ENCODE peak calls at places on chromosomes 6 and 20, in nine cellular contexts. Z is stimulated activated naive B cell treated with anti-CD40 and anti-IgM and Interleukin-4, amounts not matched to agents 10 μg/mL and 1 μg/mL and 100 μg/mL, for 72 hours; P is SW480; F is activated T-cell treated with anti-CD3 and anti-CD28 coated beads, Interleukin-2, amount 50 U/mL, for 1 hour; E is RPMI7951; X is ELR; J is T-helper 2 cell; V is NCI-H2107; B is memory B cell. M is an unnamed sample.

GRCh38 chr20:59002874-59003399 is 4.1 kb downstream of the CTSZ start:
- DNase-seq in Z (no peak), P (no peak), F (no peak), E (no peak), X (no peak), J (no peak), V (no peak), B (no peak), M (no peak)

GRCh38 chr20:24102290-24102689 is 113.7 kb upstream of the GGTLC1 start:
- DNase-seq in Z (no peak), P (peak), F (no peak), E (peak), X (peak), J (no peak), V (no peak), B (no peak), M (no peak)

GRCh38 chr6:45310118-45310788 is 17.9 kb upstream of the RUNX2 start:
- DNase-seq in Z (no peak), P (no peak), F (peak), E (no peak), X (no peak), J (no peak), V (no peak), B (no peak), M (no peak)

GRCh38 chr6:123402052-123402451 is 234.7 kb downstream of the TRDN start:
- DNase-seq in Z (no peak), P (no peak), F (no peak), E (no peak), X (no peak), J (no peak), V (no peak), B (no peak), M (no peak)

GRCh38 chr20:10603971-10604864 is 69.6 kb downstream of the JAG1 start:
- DNase-seq in Z (no peak), P (peak), F (no peak), E (peak), X (peak), J (no peak), V (no peak), B (no peak), M (no peak)

GRCh38 chr20:19756756-19757486 is 1.1 kb upstream of the RIN2 start:
- DNase-seq in Z (no peak), P (no peak), F (no peak), E (no peak), X (peak), J (no peak), V (no peak), B (no peak), M (peak)

GRCh38 chr20:29326376-29327070 is 1930.9 kb upstream of the DEFB115 start:
- DNase-seq in Z (no peak), P (no peak), F (no peak), E (no peak), X (no peak), J (no peak), V (no peak), B (no peak), M (no peak)

GRCh38 chr20:20665200-20665599 is 47.2 kb downstream of the RALGAPA2 start:
- DNase-seq in Z (no peak), P (no peak), F (no peak), E (no peak), X (no peak), J (no peak), V (no peak), B (no peak), M (no peak)

GRCh38 chr6:72950114-72950860 is 275.0 kb downstream of the KHDC1L start:
- DNase-seq in Z (no peak), P (peak), F (no peak), E (peak), X (peak), J (no peak), V (no peak), B (no peak), M (no peak)

GRCh38 chr20:38893056-38893455 is 33.2 kb upstream of the FAM83D start:
- DNase-seq in Z (no peak), P (no peak), F (no peak), E (no peak), X (no peak), J (no peak), V (no peak), B (peak), M (no peak)

GRCh38 chr20:24995741-24996448 is 3.3 kb upstream of the APMAP start:
- DNase-seq in Z (no peak), P (peak), F (no peak), E (peak), X (peak), J (no peak), V (no peak), B (no peak), M (no peak)

GRCh38 chr6:153503810-153504209 is 372.7 kb upstream of the RGS17 start:
- DNase-seq in Z (no peak), P (no peak), F (no peak), E (peak), X (peak), J (no peak), V (no peak), B (no peak), M (no peak)

GRCh38 chr6:100382767-100383195 is 81.9 kb downstream of the SIM1 start:
- DNase-seq in Z (no peak), P (no peak), F (no peak), E (no peak), X (no peak), J (no peak), V (no peak), B (no peak), M (no peak)

GRCh38 chr6:490251-491037 is 98.9 kb downstream of the IRF4 start:
- DNase-seq in Z (no peak), P (no peak), F (no peak), E (no peak), X (no peak), J (no peak), V (no peak), B (no peak), M (no peak)

GRCh38 chr20:15603978-15604377 is 969.3 kb downstream of the KIF16B start:
- DNase-seq in Z (no peak), P (no peak), F (no peak), E (no peak), X (no peak), J (no peak), V (no peak), B (no peak), M (no peak)

GRCh38 chr6:98179606-98180005 is 654.8 kb upstream of the POU3F2 start:
- DNase-seq in Z (no peak), P (no peak), F (no peak), E (no peak), X (no peak), J (no peak), V (no peak), B (no peak), M (no peak)

GRCh38 chr20:43680976-43681375 is 14.1 kb downstream of the MYBL2 start:
- DNase-seq in Z (no peak), P (no peak), F (no peak), E (no peak), X (no peak), J (no peak), V (no peak), B (no peak), M (no peak)

GRCh38 chr6:110137924-110138887 is 41.3 kb downstream of the WASF1 start:
- DNase-seq in Z (no peak), P (no peak), F (no peak), E (no peak), X (no peak), J (no peak), V (no peak), B (no peak), M (no peak)

GRCh38 chr20:34896086-34896551 is 19.7 kb downstream of the ACSS2 start:
- DNase-seq in Z (no peak), P (no peak), F (no peak), E (peak), X (no peak), J (no peak), V (no peak), B (no peak), M (no peak)

GRCh38 chr6:16320533-16321340 is 82.3 kb downstream of the GMPR start:
- DNase-seq in Z (no peak), P (no peak), F (no peak), E (peak), X (no peak), J (no peak), V (no peak), B (no peak), M (no peak)

GRCh38 chr6:27239258-27239657 is 8.2 kb upstream of the PRSS16 start:
- DNase-seq in Z (no peak), P (no peak), F (no peak), E (no peak), X (no peak), J (no peak), V (no peak), B (no peak), M (no peak)

GRCh38 chr20:55242853-55243252 is 762.5 kb downstream of the CBLN4 start:
- DNase-seq in Z (no peak), P (no peak), F (no peak), E (no peak), X (no peak), J (no peak), V (no peak), B (no peak), M (no peak)

GRCh38 chr6:13457577-13457976 is 29.8 kb downstream of the GFOD1 start:
- DNase-seq in Z (no peak), P (no peak), F (no peak), E (no peak), X (peak), J (no peak), V (no peak), B (no peak), M (no peak)

GRCh38 chr20:8473459-8473858 is 341.4 kb downstream of the PLCB1 start:
- DNase-seq in Z (no peak), P (no peak), F (no peak), E (no peak), X (no peak), J (no peak), V (no peak), B (no peak), M (no peak)

GRCh38 chr20:25280574-25281535 is 33.0 kb downstream of the PYGB start:
- DNase-seq in Z (no peak), P (no peak), F (no peak), E (no peak), X (no peak), J (peak), V (no peak), B (no peak), M (no peak)

GRCh38 chr20:15075586-15075985 is 738.2 kb upstream of the FLRT3 start:
- DNase-seq in Z (no peak), P (no peak), F (no peak), E (no peak), X (no peak), J (no peak), V (no peak), B (no peak), M (no peak)

GRCh38 chr6:14066782-14067406 is 50.7 kb upstream of the CD83 start:
- DNase-seq in Z (no peak), P (peak), F (no peak), E (peak), X (peak), J (no peak), V (no peak), B (no peak), M (peak)

GRCh38 chr6:160431231-160431630 is 83.1 kb downstream of the SLC22A3 start:
- DNase-seq in Z (no peak), P (no peak), F (no peak), E (peak), X (peak), J (no peak), V (no peak), B (no peak), M (no peak)

GRCh38 chr6:44064089-44064947 is 62.9 kb downstream of the MRPL14 start:
- DNase-seq in Z (no peak), P (peak), F (no peak), E (peak), X (peak), J (no peak), V (no peak), B (no peak), M (no peak)

GRCh38 chr6:142009647-142010046 is 123.1 kb upstream of the GJE1 start:
- DNase-seq in Z (no peak), P (peak), F (no peak), E (peak), X (peak), J (no peak), V (no peak), B (no peak), M (no peak)

GRCh38 chr6:38387461-38387860 is 252.3 kb downstream of the BTBD9 start:
- DNase-seq in Z (no peak), P (no peak), F (no peak), E (no peak), X (peak), J (no peak), V (no peak), B (no peak), M (no peak)

GRCh38 chr20:38084425-38084951 is 50.9 kb downstream of the RPRD1B start:
- DNase-seq in Z (no peak), P (no peak), F (no peak), E (no peak), X (peak), J (no peak), V (no peak), B (no peak), M (no peak)

GRCh38 chr6:82554706-82555105 is 191.1 kb downstream of the TPBG start:
- DNase-seq in Z (no peak), P (no peak), F (no peak), E (peak), X (peak), J (no peak), V (no peak), B (no peak), M (no peak)

GRCh38 chr20:38307371-38308046 is 3.6 kb downstream of the BPI start:
- DNase-seq in Z (no peak), P (no peak), F (no peak), E (peak), X (peak), J (no peak), V (no peak), B (no peak), M (no peak)

GRCh38 chr6:26157150-26157837 is 70.1 kb downstream of the HFE start:
- DNase-seq in Z (peak), P (no peak), F (peak), E (no peak), X (peak), J (peak), V (no peak), B (peak), M (peak)

GRCh38 chr6:122717350-122717749 is 62.2 kb upstream of the FABP7 start:
- DNase-seq in Z (no peak), P (no peak), F (no peak), E (no peak), X (peak), J (no peak), V (no peak), B (no peak), M (no peak)

GRCh38 chr20:48850257-48850656 is 22.5 kb upstream of the PREX1 start:
- DNase-seq in Z (no peak), P (no peak), F (no peak), E (no peak), X (no peak), J (no peak), V (no peak), B (no peak), M (no peak)

GRCh38 chr6:40788661-40789111 is 201.5 kb upstream of the LRFN2 start:
- DNase-seq in Z (no peak), P (no peak), F (peak), E (peak), X (no peak), J (no peak), V (no peak), B (no peak), M (no peak)

GRCh38 chr20:17933711-17934110 is 34.9 kb downstream of the SNX5 start:
- DNase-seq in Z (no peak), P (no peak), F (no peak), E (no peak), X (no peak), J (no peak), V (no peak), B (no peak), M (no peak)

GRCh38 chr20:35091808-35092523 is 641 bp downstream of the TRPC4AP start:
- DNase-seq in Z (no peak), P (peak), F (no peak), E (peak), X (peak), J (no peak), V (no peak), B (no peak), M (no peak)

M was measured in NCI-H510A.